ENCODE peak calls at places on chromosomes 5 and 9, in six cellular contexts. D, V, M, G, Q and N are unnamed samples.

GRCh38 chr9:4615251-4615650 is 46.8 kb upstream of the PLPP6 start:
- DNase-seq in D (no peak), M (peak; percentile 64), Q (peak; percentile 86), V (no peak), G (no peak), N (no peak)

GRCh38 chr9:34451545-34451944 is 6.8 kb downstream of the FAM219A start:
- DNase-seq in V (no peak), D (no peak), M (peak; percentile 53), Q (peak; percentile 62), G (no peak), N (no peak)

GRCh38 chr5:164053123-164053522 is 547.7 kb downstream of the MAT2B start:
- DNase-seq in V (no peak), D (no peak), Q (no peak), G (no peak), M (peak; percentile 2), N (no peak)

GRCh38 chr9:130869250-130869649 is 27.4 kb downstream of the QRFP start:
- DNase-seq in Q (peak; percentile 41), M (peak; percentile 42), G (peak; percentile 58), D (no peak), V (no peak), N (no peak)

GRCh38 chr5:153617190-153617589 is 126.7 kb downstream of the GRIA1 start:
- DNase-seq in Q (peak; percentile 67), G (no peak), V (no peak), D (no peak), M (peak; percentile 63), N (no peak)

GRCh38 chr5:179494774-179495173 is 55.6 kb upstream of the RUFY1 start:
- DNase-seq in G (no peak), M (no peak), V (no peak), D (no peak), Q (no peak), N (no peak)

GRCh38 chr9:97954550-97954989 is 16.6 kb upstream of the HEMGN start:
- DNase-seq in V (no peak), G (no peak), M (no peak), Q (peak; percentile 9), D (peak; percentile 87), N (no peak)

GRCh38 chr9:125985998-125986655 is 239.0 kb downstream of the PBX3 start:
- DNase-seq in M (no peak), G (no peak), V (no peak), D (peak; percentile 38), Q (no peak), N (no peak)

GRCh38 chr9:132160802-132161742 is 786 bp upstream of the NTNG2 start:
- DNase-seq in M (peak; percentile 76), V (peak; percentile 85), G (no peak), D (peak; percentile 79), Q (peak; percentile 76), N (peak; percentile 41)

GRCh38 chr5:177483994-177484901 is 10.8 kb upstream of the DBN1 start:
- DNase-seq in G (no peak), D (no peak), M (no peak), Q (no peak), V (no peak), N (no peak)

GRCh38 chr9:28927711-28928110 is 1354.4 kb upstream of the C9orf72 start:
- DNase-seq in G (no peak), D (no peak), M (no peak), V (no peak), Q (no peak), N (no peak)

GRCh38 chr9:130039504-130040147 is 3.4 kb downstream of the FNBP1 start:
- DNase-seq in Q (peak; percentile 18), V (no peak), M (no peak), G (no peak), D (no peak), N (no peak)

GRCh38 chr5:72108200-72109050 is 1.1 kb downstream of the MAP1B start:
- DNase-seq in G (peak; percentile 82), D (peak; percentile 92), V (peak; percentile 72), Q (peak; percentile 73), M (peak; percentile 67), N (no peak)

GRCh38 chr5:178273665-178274541 is 41.3 kb upstream of the PHYKPL start:
- DNase-seq in V (peak; percentile 81), M (no peak), D (no peak), G (no peak), Q (no peak), N (no peak)

GRCh38 chr5:159337291-159337974 is 7.1 kb upstream of the IL12B start:
- DNase-seq in G (no peak), Q (peak; percentile 91), M (peak; percentile 73), V (no peak), D (no peak), N (no peak)

GRCh38 chr9:16809912-16810610 is 60.4 kb downstream of the BNC2 start:
- DNase-seq in Q (no peak), D (peak; percentile 96), G (no peak), M (no peak), V (no peak), N (no peak)

GRCh38 chr9:112110773-112111106 is 64.4 kb downstream of the SUSD1 start:
- DNase-seq in V (no peak), D (no peak), M (no peak), Q (no peak), G (no peak), N (no peak)

GRCh38 chr5:142210011-142210410 is 101.4 kb downstream of the NDFIP1 start:
- DNase-seq in M (no peak), D (no peak), V (no peak), G (no peak), Q (no peak), N (no peak)

GRCh38 chr5:142211918-142212317 is 103.3 kb downstream of the NDFIP1 start:
- DNase-seq in G (no peak), Q (no peak), M (no peak), D (no peak), V (no peak), N (no peak)

GRCh38 chr5:142211013-142211412 is 102.4 kb downstream of the NDFIP1 start:
- DNase-seq in M (no peak), G (no peak), Q (no peak), D (no peak), V (no peak), N (no peak)

GRCh38 chr5:142206801-142207200 is 98.2 kb downstream of the NDFIP1 start:
- DNase-seq in M (no peak), V (no peak), D (no peak), G (no peak), Q (no peak), N (no peak)

DNA sequence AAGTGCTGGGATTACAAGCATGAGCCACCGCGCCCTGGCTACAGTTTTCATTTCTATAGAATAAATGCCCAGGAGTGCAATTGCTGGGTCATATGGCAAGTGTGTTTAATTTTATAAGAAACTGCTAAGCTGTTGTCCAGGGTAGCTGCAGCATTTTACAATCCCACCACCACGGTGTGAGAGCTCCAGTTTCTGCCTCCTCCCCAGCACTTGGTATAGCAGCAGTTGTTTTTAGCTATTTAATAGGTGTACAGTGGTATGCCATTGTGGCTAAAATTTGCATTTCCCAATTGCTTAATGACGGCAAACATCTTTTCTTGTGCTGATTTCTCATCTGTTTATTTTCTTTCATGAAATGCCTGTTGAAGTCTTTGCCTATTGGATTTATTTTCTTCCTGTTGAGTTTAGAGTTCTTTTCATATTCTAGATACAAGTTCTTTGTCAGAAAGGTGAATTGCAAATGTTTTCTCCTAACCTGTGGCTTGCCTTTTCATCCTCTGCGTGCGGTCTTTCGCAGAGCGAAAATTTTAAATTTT is 100.3 kb downstream of the NDFIP1 start:
- DNase-seq in D (no peak), Q (no peak), M (no peak), G (no peak), V (no peak), N (no peak)
- TF ChIP-seq CTCF in D (no peak), Q (no peak), M (no peak), G (no peak), V (no peak), N (no peak)

DNA sequence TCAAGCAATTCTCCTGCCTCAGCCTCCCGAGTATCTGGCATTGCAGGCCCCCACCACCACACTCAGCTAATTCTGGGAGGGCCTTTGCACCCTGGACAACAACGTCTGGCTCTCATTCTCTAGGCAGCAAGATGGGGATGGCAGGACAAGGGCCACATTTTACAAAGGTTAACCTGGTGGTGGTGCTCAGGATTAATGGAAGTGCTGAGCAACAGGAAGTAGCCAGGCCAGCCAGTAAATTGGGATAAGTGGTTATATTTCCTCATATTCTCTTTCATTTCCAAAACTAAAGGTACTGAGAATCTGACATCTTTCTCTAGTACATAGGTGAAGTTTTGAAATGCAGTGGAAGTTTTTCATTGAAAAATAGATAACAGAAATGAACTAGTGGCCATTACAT is 24.7 kb upstream of the ASPN start:
- DNase-seq in V (no peak), M (no peak), D (no peak), Q (no peak), G (no peak), N (no peak)
- TF ChIP-seq CTCF in V (no peak), M (no peak), D (peak; percentile 34), Q (no peak), G (no peak), N (no peak)

DNA sequence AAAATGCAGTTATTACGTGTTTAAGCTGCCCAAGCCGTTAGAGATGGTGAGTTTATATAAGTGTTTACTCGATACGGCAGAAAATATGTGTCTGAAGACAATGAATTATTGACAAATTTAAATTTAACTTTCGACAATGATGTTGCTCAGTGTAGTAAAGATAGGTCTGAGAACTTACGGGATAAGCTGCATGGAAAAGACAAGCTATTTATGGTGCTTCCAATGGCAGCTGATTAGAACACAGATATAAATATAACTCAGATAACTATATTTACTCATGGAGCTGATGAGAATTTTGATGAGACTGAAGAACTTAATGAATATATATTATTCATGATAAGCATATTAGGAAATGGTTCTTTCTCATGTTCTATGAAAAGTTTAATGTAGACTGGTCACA is 139.3 kb downstream of the AUH start:
- DNase-seq in V (no peak), D (no peak), Q (no peak), G (no peak), M (no peak), N (no peak)
- TF ChIP-seq CTCF in V (no peak), D (no peak), Q (no peak), G (no peak), M (no peak), N (no peak)

GRCh38 chr9:13446935-13447334 is 167.4 kb upstream of the MPDZ start:
- DNase-seq in M (no peak), V (no peak), Q (no peak), D (no peak), G (no peak), N (no peak)
- TF ChIP-seq CTCF in M (peak; percentile 4), V (no peak), Q (no peak), D (peak; percentile 27), G (peak; percentile 14), N (no peak)

DNA sequence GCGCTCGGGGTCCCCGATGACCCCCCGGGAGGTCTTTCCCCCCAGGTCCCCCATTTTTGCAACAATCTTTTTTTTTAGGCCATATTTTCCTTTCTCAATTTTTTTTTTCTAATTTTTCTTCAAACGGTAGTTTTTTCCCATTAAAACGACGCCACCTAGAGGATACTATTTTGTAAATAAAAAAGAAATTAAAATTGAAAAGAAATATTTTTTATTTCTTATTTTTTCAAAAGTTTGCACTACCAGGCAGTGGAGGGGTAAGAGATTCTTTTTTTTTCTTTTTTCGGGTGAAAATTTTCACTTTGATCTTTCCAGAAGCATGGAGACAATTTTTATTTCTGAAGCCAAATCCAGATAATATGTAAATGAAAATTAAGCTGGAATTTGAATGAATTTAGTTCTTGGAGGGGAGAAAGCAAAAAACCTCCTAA is 712 bp downstream of the ZNF618 start:
- DNase-seq in D (no peak), Q (no peak), M (peak; percentile 27), V (no peak), G (no peak), N (no peak)
- TF ChIP-seq CTCF in D (peak; percentile 76), Q (peak; percentile 24), M (peak; percentile 45), V (peak; percentile 22), G (peak; percentile 38), N (no peak)